ENCODE peak calls at places on chromosomes 2 and 18, in six cellular contexts. U is activated CD4-positive, alpha-beta T cell treated with anti-CD3 and anti-CD28 coated beads, Interleukin-2, amount 10 ng/mL, durations not matched to agents 7 days and 5 days; A is GM18507; I is cardiac septum; J is Daoy; F is fibroblast of pulmonary artery. L is an unnamed sample.

GRCh38 chr18:56563568-56563967 is 74.8 kb downstream of the TXNL1 start:
- DNase-seq in U (no peak), A (no peak), I (no peak), J (peak), F (no peak), L (no peak)

GRCh38 chr2:183543731-183544130 is 419.5 kb downstream of the NUP35 start:
- DNase-seq in U (no peak), A (no peak), I (no peak), J (no peak), F (no peak), L (no peak)

GRCh38 chr2:76391663-76392062 is 680.9 kb upstream of the GCFC2 start:
- DNase-seq in U (no peak), A (no peak), I (no peak), J (no peak), F (no peak), L (no peak)

GRCh38 chr2:27322301-27322765 is 564 bp downstream of the MPV17 start:
- DNase-seq in U (peak), A (no peak), I (no peak), J (peak), F (no peak), L (peak)

GRCh38 chr2:174492963-174493431 is 6.2 kb upstream of the GPR155 start:
- DNase-seq in U (peak), A (peak), I (no peak), J (no peak), F (no peak), L (no peak)

GRCh38 chr18:61502472-61502871 is 169.2 kb downstream of the CDH20 start:
- DNase-seq in U (no peak), A (peak), I (no peak), J (peak), F (peak), L (peak)

GRCh38 chr2:69594341-69594740 is 49.2 kb downstream of the AAK1 start:
- DNase-seq in U (no peak), A (no peak), I (no peak), J (no peak), F (peak), L (no peak)

GRCh38 chr2:207531024-207531411 is 1.3 kb downstream of the CREB1 start:
- DNase-seq in U (no peak), A (no peak), I (no peak), J (no peak), F (no peak), L (no peak)

GRCh38 chr18:36477776-36478175 is 180.3 kb downstream of the FHOD3 start:
- DNase-seq in U (no peak), A (no peak), I (no peak), J (no peak), F (no peak), L (no peak)

L was measured in LoVo.